ENCODE peak calls at places on chromosome 19, in five cellular contexts. U is fibroblast of lung, N is cardiac fibroblast, Z is left lung, X is fibroblast of pulmonary artery. L is an unnamed sample.

GRCh38 chr19:47598407-47599349 is 10.3 kb upstream of the BICRA start:
- DNase-seq in Z (peak; percentile 55), N (peak; percentile 98), U (peak; percentile 96), X (peak; percentile 95), L (peak; percentile 95)

GRCh38 chr19:35585844-35586243 is at the start of gene PMIS2:
- DNase-seq in Z (no peak), X (no peak), N (peak; percentile 12), U (no peak), L (no peak)

GRCh38 chr19:33302974-33303790 is 848 bp upstream of the CEBPA start:
- DNase-seq in X (peak; percentile 56), Z (peak; percentile 90), U (peak; percentile 52), N (peak; percentile 55), L (peak; percentile 47)

GRCh38 chr19:13260883-13261653 is 110.9 kb downstream of the IER2 start:
- DNase-seq in N (peak; percentile 93), Z (no peak), U (peak; percentile 88), X (peak; percentile 68), L (peak; percentile 87)

GRCh38 chr19:43527860-43528622 is 1.0 kb upstream of the ETHE1 start:
- DNase-seq in N (peak; percentile 34), U (no peak), Z (no peak), X (no peak), L (peak; percentile 32)

GRCh38 chr19:35596366-35596999 is 10.5 kb downstream of the PMIS2 start:
- DNase-seq in Z (no peak), U (no peak), N (peak; percentile 33), X (peak; percentile 14), L (no peak)

GRCh38 chr19:41844601-41845000 is at the start of gene LYPD4:
- DNase-seq in N (no peak), Z (no peak), U (no peak), X (no peak), L (no peak)

GRCh38 chr19:16326401-16327130 is 1.9 kb downstream of the KLF2 start:
- DNase-seq in U (no peak), Z (peak; percentile 79), N (peak; percentile 45), X (peak; percentile 61), L (peak; percentile 35)

GRCh38 chr19:33266971-33267484 is 35.3 kb downstream of the CEBPA start:
- DNase-seq in X (no peak), U (no peak), Z (peak; percentile 67), N (no peak), L (no peak)

GRCh38 chr19:1468274-1469199 is 10.5 kb downstream of the C19orf25 start:
- DNase-seq in Z (peak; percentile 83), U (peak; percentile 26), X (peak; percentile 44), N (peak; percentile 61), L (peak; percentile 53)
- H3K4me3 ChIP-seq in Z (no peak overlapping the region), U (peak overlapping the region; percentile 32), X (peak overlapping the region; percentile 21), N (peak overlapping the region; percentile 33), L (peak overlapping the region; percentile 24)

GRCh38 chr19:57814505-57815246 is at the start of gene ZNF552:
- DNase-seq in N (peak; percentile 93), Z (peak; percentile 88), X (peak; percentile 94), U (peak; percentile 92), L (peak; percentile 89)
- TF ChIP-seq CTCF in N (no peak), Z (no peak), X (no peak), U (no peak), L (no peak)

GRCh38 chr19:1811472-1811894 is 593 bp downstream of the ATP8B3 start:
- DNase-seq in Z (peak; percentile 91), N (peak; percentile 75), U (peak; percentile 16), X (peak; percentile 36), L (peak; percentile 41)
- H3K4me3 ChIP-seq in Z (peak overlapping the region; percentile 57), N (peak overlapping the region; percentile 59), U (peak overlapping the region; percentile 64), X (peak overlapping the region; percentile 55), L (peak overlapping the region; percentile 58)

GRCh38 chr19:45468803-45469131 is 971 bp downstream of the FOSB start:
- DNase-seq in U (no peak), N (no peak), X (no peak), Z (no peak), L (no peak)

GRCh38 chr19:45468159-45468651 is 409 bp downstream of the FOSB start:
- DNase-seq in X (no peak), U (no peak), Z (peak; percentile 80), N (peak; percentile 43), L (peak; percentile 24)

GRCh38 chr19:45469132-45469834 is 1.5 kb downstream of the FOSB start:
- DNase-seq in U (peak; percentile 94), Z (peak; percentile 94), N (peak; percentile 93), X (peak; percentile 94), L (peak; percentile 94)

GRCh38 chr19:45467115-45467455 is 711 bp upstream of the FOSB start:
- DNase-seq in Z (no peak), U (no peak), N (peak; percentile 31), X (no peak), L (peak; percentile 4)

GRCh38 chr19:45467456-45468158 is at the start of gene FOSB:
- DNase-seq in N (peak; percentile 98), Z (peak; percentile 95), U (peak; percentile 95), X (peak; percentile 97), L (peak; percentile 93)
- TF ChIP-seq CTCF in N (no peak), Z (no peak), U (peak; percentile 18), X (no peak), L (peak; percentile 7)

GRCh38 chr19:39195755-39196154 is 1.0 kb upstream of the NCCRP1 start:
- DNase-seq in Z (no peak), N (no peak), U (no peak), X (no peak), L (no peak)

GRCh38 chr19:39194832-39195542 is 1.8 kb upstream of the NCCRP1 start:
- DNase-seq in N (no peak), Z (no peak), X (no peak), U (no peak), L (no peak)

GRCh38 chr19:39196860-39197562 is at the start of gene NCCRP1:
- DNase-seq in N (no peak), Z (no peak), X (no peak), U (no peak), L (no peak)

GRCh38 chr19:39197808-39198207 is 1.0 kb downstream of the NCCRP1 start:
- DNase-seq in U (no peak), Z (no peak), X (no peak), N (no peak), L (no peak)

DNA sequence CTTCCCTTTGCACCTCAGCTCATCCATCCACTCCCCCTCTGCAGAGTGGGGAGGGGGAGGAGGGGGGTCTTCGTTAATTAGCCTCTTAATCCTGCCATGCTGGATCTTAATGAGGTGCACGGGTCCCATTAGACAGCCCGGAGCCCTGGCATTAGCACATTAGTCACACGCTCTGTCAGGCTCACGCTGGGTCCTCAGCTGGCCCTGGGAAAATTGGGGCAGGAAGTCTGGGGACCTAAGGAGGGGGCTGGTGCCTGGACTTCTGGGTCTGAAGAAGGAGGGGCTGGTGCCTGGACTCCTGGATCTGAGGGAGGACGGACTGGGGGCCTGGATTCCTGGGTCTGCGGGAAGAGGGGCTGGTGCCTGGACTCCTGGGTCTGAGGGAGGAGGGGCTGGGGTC is 444 bp upstream of the NCCRP1 start:
- DNase-seq in Z (no peak), X (no peak), U (no peak), N (no peak), L (no peak)
- H3K4me3 ChIP-seq in Z (no peak overlapping the region), X (no peak overlapping the region), U (no peak overlapping the region), N (no peak overlapping the region), L (no peak overlapping the region)

DNA sequence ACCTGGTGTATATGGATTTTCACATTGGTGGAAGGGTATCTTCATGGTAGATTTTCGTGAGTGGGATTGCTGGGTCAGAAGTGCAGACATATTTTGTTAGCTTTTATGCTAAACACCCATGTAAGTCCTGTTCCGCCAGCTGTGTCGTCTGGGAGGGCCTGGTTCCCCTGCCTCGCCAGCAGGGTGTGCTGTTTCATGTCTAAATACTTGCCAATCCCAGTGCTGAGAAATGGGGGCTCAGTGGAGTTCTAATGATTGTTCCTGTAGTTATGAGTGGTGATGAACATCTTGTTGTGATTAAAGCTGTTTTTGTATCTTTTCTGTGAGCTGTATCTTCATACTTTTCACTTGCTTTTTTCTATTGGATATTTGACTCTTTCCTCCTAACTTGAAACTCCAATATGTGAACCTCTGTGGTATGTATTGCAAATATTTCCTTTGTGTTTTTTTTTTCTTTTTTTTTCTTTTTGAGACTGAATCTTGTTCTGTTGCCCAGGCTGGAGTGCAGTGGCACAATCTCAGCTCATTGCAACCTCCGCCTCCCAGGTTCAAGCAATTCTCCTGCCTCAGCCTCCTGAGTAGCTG is 32.7 kb downstream of the KDM4B start:
- DNase-seq in X (peak; percentile 67), Z (no peak), U (peak; percentile 63), N (peak; percentile 71), L (peak; percentile 88)
- TF ChIP-seq CTCF in X (peak; percentile 84), Z (peak; percentile 64), U (peak; percentile 83), N (peak; percentile 82), L (peak; percentile 89)

DNA sequence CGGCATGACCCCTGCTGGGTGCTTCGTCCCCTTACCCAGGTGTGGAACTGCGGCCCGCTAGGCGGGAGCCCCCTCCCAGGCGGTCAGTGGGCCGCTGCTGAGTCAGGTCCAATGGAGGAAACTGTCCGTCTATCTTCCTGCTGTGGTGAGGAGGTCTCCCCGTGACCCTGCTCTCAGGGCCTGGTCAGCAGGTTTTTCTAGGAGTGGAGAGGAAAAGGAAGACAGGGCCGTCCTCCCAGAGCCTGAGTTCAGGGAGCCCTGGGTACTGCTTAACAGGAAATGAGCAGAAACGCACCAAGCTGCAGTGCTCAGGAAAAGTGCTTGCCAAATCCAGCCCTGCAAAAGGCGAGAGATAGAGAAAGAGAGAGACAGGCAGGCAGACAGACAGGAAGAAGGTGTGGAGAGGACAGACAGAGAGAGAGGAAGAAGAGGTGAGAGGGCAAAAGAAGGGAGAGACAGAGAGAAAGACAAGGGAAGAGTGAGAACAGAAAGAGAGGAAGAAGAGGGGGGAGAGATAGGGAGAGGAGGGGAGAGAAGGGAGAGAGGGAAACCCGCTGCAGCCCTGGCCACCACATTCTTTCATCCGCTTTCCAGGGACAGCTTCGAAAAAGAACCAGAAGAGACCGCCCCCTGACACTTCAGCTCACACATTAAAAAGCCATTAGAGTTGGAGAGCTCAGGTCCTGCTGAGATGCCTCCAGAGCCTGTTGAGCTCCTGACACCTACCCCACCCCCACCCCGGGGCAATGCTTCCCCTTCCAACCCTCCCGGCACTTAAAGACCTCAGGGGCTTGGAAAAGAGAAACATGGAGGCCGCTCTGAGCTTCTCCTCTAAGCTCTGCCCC is 10.1 kb downstream of the SH3GL1 start:
- DNase-seq in N (peak; percentile 66), U (peak; percentile 59), X (peak; percentile 73), Z (peak; percentile 80), L (peak; percentile 55)
- H3K4me3 ChIP-seq in N (peak overlapping the region; percentile 4), U (peak overlapping the region; percentile 18), X (peak overlapping the region; percentile 29), Z (no peak overlapping the region), L (peak overlapping the region; percentile 15)